ENCODE peak calls at places on chromosome 9, in seven cellular contexts. S is GM12878, F is HepG2, L is HCT116, M is K562, C is H1, Q is SK-N-SH. G is an unnamed sample.

GRCh38 chr9:14221558-14221957 is 92.4 kb downstream of the NFIB start:
- DNase-seq in L (peak; percentile 21), Q (no peak), F (peak; percentile 14), C (no peak), M (no peak), S (no peak), G (peak; percentile 23)

GRCh38 chr9:109536859-109537258 is 38.8 kb upstream of the PTPN3 start:
- DNase-seq in Q (no peak), S (no peak), L (no peak), C (no peak), M (no peak), F (no peak), G (no peak)

GRCh38 chr9:19876569-19877316 is 87.9 kb upstream of the SLC24A2 start:
- DNase-seq in M (no peak), F (no peak), C (no peak), L (no peak), Q (no peak), S (no peak), G (no peak)

GRCh38 chr9:33017283-33018041 is 7.6 kb upstream of the DNAJA1 start:
- DNase-seq in F (no peak), S (peak; percentile 21), L (no peak), C (no peak), Q (no peak), M (no peak), G (no peak)

GRCh38 chr9:129174724-129175514 is 3.1 kb downstream of the IER5L start:
- DNase-seq in S (no peak), L (peak; percentile 65), C (no peak), M (peak; percentile 81), Q (peak; percentile 88), F (peak; percentile 57), G (peak; percentile 90)

GRCh38 chr9:3788211-3788610 is 262.4 kb upstream of the RFX3 start:
- DNase-seq in M (no peak), S (no peak), Q (no peak), C (no peak), F (no peak), L (no peak), G (no peak)

GRCh38 chr9:2271426-2271825 is 256.3 kb downstream of the SMARCA2 start:
- DNase-seq in C (peak; percentile 53), M (peak; percentile 13), L (peak; percentile 18), Q (peak; percentile 27), S (peak; percentile 37), F (no peak), G (no peak)

GRCh38 chr9:128819716-128820664 is 1.7 kb downstream of the ENDOG start:
- DNase-seq in S (no peak), F (no peak), M (peak; percentile 44), L (no peak), Q (peak; percentile 88), C (no peak), G (no peak)

GRCh38 chr9:99221623-99222415 is at the start of the genes ALG2 and SEC61B:
- DNase-seq in Q (peak; percentile 97), S (peak; percentile 94), F (peak; percentile 90), M (peak; percentile 98), L (peak; percentile 88), C (peak; percentile 87), G (peak; percentile 89)

GRCh38 chr9:127838375-127839078 is 15.9 kb downstream of the ENG start:
- DNase-seq in L (no peak), F (no peak), C (no peak), Q (no peak), M (no peak), S (no peak), G (no peak)

GRCh38 chr9:79473704-79474103 is 98.1 kb upstream of the TLE4 start:
- DNase-seq in L (no peak), Q (no peak), C (no peak), M (no peak), S (no peak), F (no peak), G (no peak)

GRCh38 chr9:70805953-70806352 is 315.5 kb downstream of the TRPM3 start:
- DNase-seq in M (no peak), Q (no peak), S (no peak), F (no peak), L (no peak), C (no peak), G (no peak)

GRCh38 chr9:16191691-16192402 is 639.0 kb downstream of the CCDC171 start:
- DNase-seq in S (no peak), L (peak; percentile 16), C (peak; percentile 58), M (peak; percentile 22), Q (peak; percentile 77), F (peak; percentile 2), G (peak; percentile 27)

GRCh38 chr9:37534412-37534811 is 41.8 kb downstream of the FBXO10 start:
- DNase-seq in L (no peak), M (no peak), F (no peak), Q (no peak), C (no peak), S (no peak), G (no peak)

GRCh38 chr9:129703667-129704355 is 38.4 kb downstream of the PRRX2 start:
- DNase-seq in F (no peak), C (no peak), S (no peak), M (no peak), Q (no peak), L (no peak), G (no peak)

GRCh38 chr9:108017671-108018070 is 528.1 kb upstream of the KLF4 start:
- DNase-seq in M (no peak), S (no peak), L (no peak), C (no peak), Q (no peak), F (no peak), G (no peak)

GRCh38 chr9:78676623-78677022 is 379.7 kb downstream of the PSAT1 start:
- DNase-seq in F (no peak), Q (no peak), L (no peak), C (no peak), M (no peak), S (no peak), G (no peak)

GRCh38 chr9:6930827-6931226 is 173.1 kb downstream of the KDM4C start:
- DNase-seq in C (no peak), Q (no peak), M (no peak), S (no peak), L (no peak), F (no peak), G (no peak)

GRCh38 chr9:123561055-123561454 is 205.1 kb downstream of the CRB2 start:
- DNase-seq in M (no peak), F (no peak), Q (no peak), C (peak; percentile 36), L (no peak), S (no peak), G (no peak)

GRCh38 chr9:123883634-123884033 is 46.3 kb downstream of the DENND1A start:
- DNase-seq in M (no peak), S (no peak), L (no peak), Q (no peak), C (no peak), F (no peak), G (no peak)

GRCh38 chr9:2679011-2679410 is 38.3 kb upstream of the KCNV2 start:
- DNase-seq in S (no peak), C (no peak), M (no peak), L (no peak), Q (no peak), F (no peak), G (no peak)

GRCh38 chr9:135134253-135135028 is 47.0 kb downstream of the OLFM1 start:
- DNase-seq in F (no peak), C (no peak), L (no peak), M (no peak), Q (peak; percentile 65), S (no peak), G (no peak)

GRCh38 chr9:90251311-90251710 is 391.3 kb downstream of the DIRAS2 start:
- DNase-seq in C (no peak), F (no peak), Q (no peak), S (no peak), L (no peak), M (no peak), G (no peak)
- TF ChIP-seq JUND in C (no peak), F (no peak), Q (no peak), S (no peak), L (no peak), M (no peak), G (no peak)

DNA sequence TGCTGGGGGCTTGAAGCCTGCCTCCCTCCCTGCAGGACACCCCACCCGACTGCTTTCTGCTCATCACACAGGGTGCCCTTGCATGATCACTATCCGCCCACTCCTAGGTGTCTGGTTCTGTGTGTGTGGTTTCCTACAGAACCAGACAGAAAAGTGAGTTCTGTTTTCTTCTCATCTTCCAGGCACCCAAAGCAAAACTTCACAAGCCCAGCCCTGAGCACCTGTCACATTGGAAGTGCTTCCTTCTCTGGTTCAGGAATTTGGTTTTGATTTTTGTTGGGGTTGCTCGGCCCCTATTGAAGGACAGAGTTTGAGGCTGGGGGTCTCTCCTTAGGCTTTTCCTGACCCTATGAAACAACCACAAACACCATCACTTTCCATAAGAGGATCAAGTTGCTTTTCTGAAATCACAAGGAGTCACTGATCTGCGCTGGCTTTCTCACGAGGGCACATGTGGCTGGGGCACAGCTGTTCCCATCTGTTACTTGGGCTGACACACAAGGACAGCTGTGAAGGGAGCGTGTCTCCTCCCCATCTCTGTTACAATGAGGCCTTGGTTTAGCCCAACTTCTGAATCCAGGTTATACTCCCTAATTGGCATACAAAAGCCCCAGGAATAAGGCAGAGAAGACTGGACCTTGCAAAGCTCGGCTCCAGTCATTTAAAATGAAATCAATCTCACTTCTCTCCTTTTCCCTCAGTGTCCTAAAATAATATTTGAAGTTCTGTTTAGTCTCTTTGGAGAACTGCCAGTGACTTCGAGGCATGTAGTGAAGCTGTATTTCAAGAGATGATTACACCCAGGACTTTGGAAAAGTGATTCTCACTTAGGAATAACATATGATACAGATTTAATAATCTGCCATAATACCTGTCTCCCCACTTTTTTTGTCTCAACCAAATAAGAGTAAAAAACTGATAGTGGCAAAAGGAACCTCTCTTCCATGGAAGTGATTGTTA is 213.1 kb upstream of the GAS1 start:
- DNase-seq in C (no peak), L (no peak), M (no peak), F (no peak), Q (no peak), S (no peak), G (no peak)
- TF ChIP-seq JUND in C (no peak), L (no peak), M (no peak), F (no peak), Q (no peak), S (no peak), G (no peak)

GRCh38 chr9:96618209-96619108 is 1.2 kb downstream of the CDC14B start:
- DNase-seq in C (no peak), M (peak; percentile 52), L (no peak), Q (peak; percentile 63), F (peak; percentile 42), S (no peak), G (no peak)
- TF ChIP-seq JUND in C (no peak), M (no peak), L (no peak), Q (no peak), F (no peak), S (no peak), G (no peak)

GRCh38 chr9:24614070-24614469 is 68.4 kb upstream of the IZUMO3 start:
- DNase-seq in Q (peak; percentile 0), F (no peak), C (no peak), L (no peak), S (no peak), M (no peak), G (peak; percentile 46)

GRCh38 chr9:24616858-24617257 is 71.2 kb upstream of the IZUMO3 start:
- DNase-seq in M (no peak), F (no peak), L (no peak), C (no peak), S (no peak), Q (no peak), G (no peak)
- TF ChIP-seq JUND in M (no peak), F (no peak), L (no peak), C (no peak), S (no peak), Q (no peak), G (no peak)